ENCODE peak calls at places on chromosomes 4 and X, in seven cellular contexts. One of them, this sample, is unnamed.

GRCh38 chrX:43750248-43750676 is 94.2 kb downstream of the MAOA start:
- DNase-seq in breast epithelium: peak
- DNase-seq in aorta: peak
- DNase-seq in adrenal gland: peak
- DNase-seq in left lung: peak
- DNase-seq in neural progenitor cell: peak
- DNase-seq in NT2/D1: peak
- DNase-seq in this sample: peak

GRCh38 chr4:182560358-182560757 is 317.2 kb downstream of the TENM3 start:
- DNase-seq in neural progenitor cell: peak
- DNase-seq in breast epithelium: no peak
- DNase-seq in left lung: no peak
- DNase-seq in aorta: no peak
- DNase-seq in adrenal gland: no peak
- DNase-seq in NT2/D1: peak
- DNase-seq in this sample: no peak

GRCh38 chr4:5395781-5396180 is 312.6 kb downstream of the EVC2 start:
- DNase-seq in aorta: no peak
- DNase-seq in neural progenitor cell: no peak
- DNase-seq in breast epithelium: no peak
- DNase-seq in NT2/D1: no peak
- DNase-seq in adrenal gland: no peak
- DNase-seq in left lung: no peak
- DNase-seq in this sample: no peak

GRCh38 chr4:80540785-80541469 is 205.4 kb downstream of the CFAP299 start:
- DNase-seq in neural progenitor cell: no peak
- DNase-seq in adrenal gland: no peak
- DNase-seq in NT2/D1: no peak
- DNase-seq in aorta: no peak
- DNase-seq in breast epithelium: no peak
- DNase-seq in left lung: no peak
- DNase-seq in this sample: no peak

GRCh38 chrX:30781711-30782444 is 107.2 kb downstream of the TAB3 start:
- DNase-seq in adrenal gland: no peak
- DNase-seq in left lung: no peak
- DNase-seq in aorta: no peak
- DNase-seq in neural progenitor cell: no peak
- DNase-seq in NT2/D1: no peak
- DNase-seq in breast epithelium: no peak
- DNase-seq in this sample: no peak

GRCh38 chr4:23728971-23729370 is 160.9 kb downstream of the PPARGC1A start:
- DNase-seq in adrenal gland: no peak
- DNase-seq in NT2/D1: no peak
- DNase-seq in neural progenitor cell: no peak
- DNase-seq in breast epithelium: no peak
- DNase-seq in left lung: no peak
- DNase-seq in aorta: no peak
- DNase-seq in this sample: no peak

GRCh38 chr4:138560448-138560847 is 318.3 kb upstream of the SLC7A11 start:
- DNase-seq in neural progenitor cell: no peak
- DNase-seq in NT2/D1: no peak
- DNase-seq in adrenal gland: no peak
- DNase-seq in left lung: no peak
- DNase-seq in aorta: no peak
- DNase-seq in breast epithelium: no peak
- DNase-seq in this sample: peak

GRCh38 chrX:20529711-20530110 is 263.0 kb upstream of the RPS6KA3 start:
- DNase-seq in aorta: no peak
- DNase-seq in adrenal gland: no peak
- DNase-seq in neural progenitor cell: no peak
- DNase-seq in left lung: no peak
- DNase-seq in breast epithelium: no peak
- DNase-seq in NT2/D1: no peak
- DNase-seq in this sample: no peak

GRCh38 chr4:111031180-111031579 is 408.3 kb upstream of the PITX2 start:
- DNase-seq in adrenal gland: no peak
- DNase-seq in aorta: no peak
- DNase-seq in left lung: no peak
- DNase-seq in NT2/D1: no peak
- DNase-seq in neural progenitor cell: no peak
- DNase-seq in breast epithelium: no peak
- DNase-seq in this sample: no peak

GRCh38 chr4:48578132-48578964 is 88.3 kb downstream of the ZAR1 start:
- DNase-seq in adrenal gland: peak
- DNase-seq in neural progenitor cell: peak
- DNase-seq in breast epithelium: peak
- DNase-seq in NT2/D1: peak
- DNase-seq in aorta: no peak
- DNase-seq in left lung: no peak
- DNase-seq in this sample: peak

GRCh38 chrX:29947225-29947624 is 268.1 kb upstream of the MAGEB2 start:
- DNase-seq in neural progenitor cell: no peak
- DNase-seq in adrenal gland: no peak
- DNase-seq in NT2/D1: no peak
- DNase-seq in breast epithelium: no peak
- DNase-seq in aorta: no peak
- DNase-seq in left lung: no peak
- DNase-seq in this sample: no peak

DNA sequence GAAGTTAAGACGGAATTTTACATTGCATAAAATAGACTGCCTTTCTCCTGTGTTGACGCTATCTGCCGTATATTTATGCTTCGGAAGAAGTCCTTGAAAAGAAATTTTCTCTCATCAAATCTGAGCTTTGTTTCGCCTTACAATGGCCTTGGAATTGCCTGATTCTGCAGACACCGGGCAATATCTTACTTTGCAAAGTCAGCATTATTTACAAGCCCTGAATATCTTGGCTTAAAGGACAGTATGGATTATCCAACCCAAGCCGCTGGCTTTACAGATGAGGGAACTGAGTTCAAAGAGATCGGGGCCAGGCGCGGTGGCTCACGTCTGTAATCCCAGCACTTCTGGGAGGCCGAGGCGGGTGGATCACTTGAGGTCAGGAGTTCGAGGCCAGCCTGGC is 1.1 kb upstream of the MANBA start:
- DNase-seq in breast epithelium: no peak
- DNase-seq in adrenal gland: no peak
- DNase-seq in NT2/D1: no peak
- DNase-seq in aorta: no peak
- DNase-seq in left lung: no peak
- DNase-seq in neural progenitor cell: no peak
- DNase-seq in this sample: no peak
- H3K4me3 ChIP-seq in breast epithelium: peak
- H3K4me3 ChIP-seq in adrenal gland: peak
- H3K4me3 ChIP-seq in NT2/D1: peak
- H3K4me3 ChIP-seq in aorta: peak
- H3K4me3 ChIP-seq in left lung: no peak
- H3K4me3 ChIP-seq in neural progenitor cell: peak
- H3K4me3 ChIP-seq in this sample: peak

DNA sequence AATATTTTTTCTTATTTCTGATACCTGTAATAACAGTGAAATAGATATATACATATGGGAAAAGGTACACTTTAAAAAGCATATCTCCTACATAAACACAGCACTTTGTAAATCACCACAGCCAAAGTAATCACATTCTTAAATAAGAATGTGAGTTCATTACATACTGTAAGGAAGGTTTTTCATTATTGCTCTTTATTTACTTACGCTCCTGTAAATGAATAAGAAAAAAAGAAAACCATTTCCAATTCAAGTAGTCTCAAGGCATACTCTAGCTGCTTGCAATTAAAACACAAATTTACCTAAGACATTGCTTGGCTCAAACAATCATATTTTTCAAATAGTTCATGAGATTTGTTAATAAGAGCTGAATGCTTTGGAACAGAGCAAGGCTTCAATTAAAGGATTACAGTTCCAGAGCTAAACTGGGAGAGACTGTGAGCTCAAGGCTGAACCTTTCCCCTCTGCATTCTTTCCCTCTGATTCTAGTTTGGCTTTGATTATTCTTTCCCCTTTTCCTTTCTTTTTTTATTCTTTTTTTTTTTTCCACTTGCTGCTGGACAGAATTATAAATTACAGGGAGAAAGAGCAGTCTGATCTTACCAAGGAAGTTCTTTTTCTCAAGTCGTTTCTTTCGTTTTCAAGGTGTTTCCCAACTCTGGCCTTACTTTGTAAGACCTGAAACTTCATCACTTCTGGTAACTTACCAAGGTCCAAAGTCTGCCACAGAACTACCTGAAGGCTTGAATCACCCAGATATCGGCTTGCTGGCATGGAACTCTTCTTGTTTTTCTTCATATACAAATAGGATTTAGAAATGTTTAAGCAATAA is 278.3 kb downstream of the INPP4B start:
- DNase-seq in breast epithelium: no peak
- DNase-seq in left lung: no peak
- DNase-seq in adrenal gland: no peak
- DNase-seq in neural progenitor cell: peak
- DNase-seq in aorta: no peak
- DNase-seq in NT2/D1: no peak
- DNase-seq in this sample: no peak
- H3K4me3 ChIP-seq in breast epithelium: peak
- H3K4me3 ChIP-seq in left lung: no peak
- H3K4me3 ChIP-seq in adrenal gland: peak
- H3K4me3 ChIP-seq in neural progenitor cell: no peak
- H3K4me3 ChIP-seq in aorta: peak
- H3K4me3 ChIP-seq in NT2/D1: no peak
- H3K4me3 ChIP-seq in this sample: no peak

GRCh38 chr4:185341841-185342240 is 53.9 kb downstream of the LRP2BP start:
- DNase-seq in breast epithelium: no peak
- DNase-seq in aorta: no peak
- DNase-seq in adrenal gland: no peak
- DNase-seq in left lung: no peak
- DNase-seq in neural progenitor cell: no peak
- DNase-seq in NT2/D1: no peak
- DNase-seq in this sample: no peak
- H3K4me3 ChIP-seq in breast epithelium: no peak
- H3K4me3 ChIP-seq in aorta: no peak
- H3K4me3 ChIP-seq in adrenal gland: no peak
- H3K4me3 ChIP-seq in left lung: no peak
- H3K4me3 ChIP-seq in neural progenitor cell: no peak
- H3K4me3 ChIP-seq in NT2/D1: no peak
- H3K4me3 ChIP-seq in this sample: no peak

DNA sequence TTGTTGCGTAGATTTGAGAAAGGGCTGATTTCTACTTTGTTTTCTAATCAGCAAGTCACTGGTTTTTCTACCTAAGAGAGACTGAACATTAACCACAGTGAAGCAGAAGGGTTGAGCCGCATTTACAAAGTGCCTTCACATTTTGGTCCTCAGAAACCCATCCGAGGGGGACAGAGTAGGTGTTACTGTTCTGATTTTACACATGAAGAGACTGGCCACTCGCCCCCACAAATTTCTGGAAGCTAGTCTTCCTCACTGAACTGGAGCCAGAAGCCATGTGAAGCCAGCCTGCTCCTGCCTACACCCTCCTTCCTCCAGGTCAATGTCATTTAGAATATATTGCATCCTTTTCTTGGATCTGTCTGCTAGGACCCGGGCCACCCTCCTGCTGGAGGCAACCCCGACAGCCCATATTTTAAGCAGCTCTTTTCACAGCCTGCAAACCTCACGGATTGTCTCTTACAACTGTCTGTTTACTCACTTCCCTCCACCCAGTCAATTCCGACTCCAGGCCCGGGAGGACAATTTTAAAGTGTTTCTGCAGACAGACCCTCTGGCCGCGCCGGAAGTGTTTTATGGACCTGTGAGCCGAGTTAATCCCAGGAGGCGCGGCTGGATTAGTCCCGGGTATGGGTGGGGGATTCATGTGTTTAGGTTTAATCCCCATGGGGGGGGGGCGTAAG is 73.2 kb upstream of the BCOR start:
- DNase-seq in left lung: no peak
- DNase-seq in adrenal gland: no peak
- DNase-seq in neural progenitor cell: peak
- DNase-seq in breast epithelium: no peak
- DNase-seq in aorta: no peak
- DNase-seq in NT2/D1: no peak
- DNase-seq in this sample: no peak
- H3K4me3 ChIP-seq in left lung: peak
- H3K4me3 ChIP-seq in adrenal gland: peak
- H3K4me3 ChIP-seq in neural progenitor cell: peak
- H3K4me3 ChIP-seq in breast epithelium: peak
- H3K4me3 ChIP-seq in aorta: peak
- H3K4me3 ChIP-seq in NT2/D1: no peak
- H3K4me3 ChIP-seq in this sample: peak

GRCh38 chr4:140003851-140004579 is 150.0 kb downstream of the MAML3 start:
- DNase-seq in left lung: no peak
- DNase-seq in aorta: no peak
- DNase-seq in breast epithelium: no peak
- DNase-seq in neural progenitor cell: peak
- DNase-seq in adrenal gland: no peak
- DNase-seq in NT2/D1: no peak
- DNase-seq in this sample: no peak
- H3K4me3 ChIP-seq in left lung: peak
- H3K4me3 ChIP-seq in aorta: peak
- H3K4me3 ChIP-seq in breast epithelium: peak
- H3K4me3 ChIP-seq in neural progenitor cell: peak
- H3K4me3 ChIP-seq in adrenal gland: peak
- H3K4me3 ChIP-seq in NT2/D1: no peak
- H3K4me3 ChIP-seq in this sample: peak

DNA sequence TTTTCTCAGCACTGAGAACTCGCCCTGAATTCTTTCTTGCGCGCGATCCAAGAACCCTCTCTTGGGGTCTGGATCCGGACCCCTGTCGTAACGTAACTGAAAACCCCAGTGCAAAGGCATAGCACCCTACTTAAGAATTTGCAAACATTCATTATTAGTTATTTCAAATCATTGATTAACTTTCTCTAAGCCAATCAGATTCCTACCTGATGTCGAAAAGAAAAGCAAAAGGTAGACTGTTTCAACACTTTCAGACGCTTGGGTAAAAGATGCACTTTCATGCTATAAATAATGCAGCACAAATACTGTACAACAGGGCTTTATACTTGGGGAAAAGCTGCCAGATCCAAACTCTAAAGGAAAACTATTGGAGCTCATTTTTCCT is 817 bp upstream of the WDR19 start:
- DNase-seq in breast epithelium: no peak
- DNase-seq in aorta: no peak
- DNase-seq in NT2/D1: no peak
- DNase-seq in adrenal gland: no peak
- DNase-seq in left lung: no peak
- DNase-seq in neural progenitor cell: no peak
- DNase-seq in this sample: no peak
- H3K4me3 ChIP-seq in breast epithelium: peak
- H3K4me3 ChIP-seq in aorta: no peak
- H3K4me3 ChIP-seq in NT2/D1: no peak
- H3K4me3 ChIP-seq in adrenal gland: peak
- H3K4me3 ChIP-seq in left lung: peak
- H3K4me3 ChIP-seq in neural progenitor cell: peak
- H3K4me3 ChIP-seq in this sample: peak

This sample was measured in testis.